ENCODE peak calls at places on chromosomes 7 and 10, in five cellular contexts. J is IMR-90, O is fibroblast of lung, X is OCI-LY7, F is mucosa of descending colon. Z is an unnamed sample.
A peak's percentile ranks its signal among the peaks of the same experiment; 100 is the strongest.

GRCh38 chr10:34102237-34102673 is 712.8 kb downstream of the PARD3 start:
- DNase-seq in X (no peak), J (peak; percentile 78), O (peak; percentile 50), F (peak; percentile 39), Z (peak; percentile 83)

GRCh38 chr7:51129527-51130472 is 186.8 kb downstream of the COBL start:
- DNase-seq in J (no peak), O (no peak), F (no peak), X (no peak), Z (no peak)

GRCh38 chr10:89575037-89575436 is 39.6 kb upstream of the SLC16A12 start:
- DNase-seq in O (peak; percentile 30), X (no peak), F (no peak), J (peak; percentile 17), Z (no peak)

GRCh38 chr7:103075337-103075918 is 488 bp downstream of the ARMC10 start:
- DNase-seq in O (peak; percentile 75), J (peak; percentile 62), F (peak; percentile 53), X (peak; percentile 74), Z (peak; percentile 53)

GRCh38 chr7:155800741-155801267 is 11.5 kb downstream of the SHH start:
- DNase-seq in O (no peak), J (no peak), X (no peak), F (no peak), Z (no peak)

GRCh38 chr7:91142743-91143142 is 121.5 kb upstream of the FZD1 start:
- DNase-seq in X (no peak), F (no peak), J (no peak), O (no peak), Z (no peak)

GRCh38 chr7:39609462-39610149 is 13.8 kb upstream of the RALA start:
- DNase-seq in J (no peak), F (peak; percentile 34), X (no peak), O (no peak), Z (no peak)

GRCh38 chr10:114908896-114909295 is 29.1 kb upstream of the TRUB1 start:
- DNase-seq in O (peak; percentile 35), J (no peak), F (no peak), X (no peak), Z (no peak)

GRCh38 chr7:50584793-50585399 is 19.7 kb upstream of the DDC start:
- DNase-seq in O (no peak), F (no peak), X (no peak), J (no peak), Z (no peak)

GRCh38 chr7:40221836-40222235 is 87.0 kb downstream of the SUGCT start:
- DNase-seq in F (no peak), X (no peak), O (peak; percentile 99), J (peak; percentile 92), Z (peak; percentile 97)

GRCh38 chr7:44196450-44196872 is 4.3 kb upstream of the YKT6 start:
- DNase-seq in O (peak; percentile 30), X (peak; percentile 75), J (peak; percentile 54), F (no peak), Z (peak; percentile 62)

GRCh38 chr10:72886596-72887522 is 6.7 kb upstream of the OIT3 start:
- DNase-seq in J (peak; percentile 5), F (no peak), O (peak; percentile 9), X (no peak), Z (no peak)

GRCh38 chr7:100034871-100035510 is 14.6 kb upstream of the ZSCAN21 start:
- DNase-seq in X (no peak), O (peak; percentile 92), F (no peak), J (peak; percentile 98), Z (peak; percentile 92)

GRCh38 chr10:79146611-79147130 is 77.9 kb downstream of the ZMIZ1 start:
- DNase-seq in X (no peak), F (peak; percentile 63), J (peak; percentile 37), O (no peak), Z (peak; percentile 66)

GRCh38 chr7:6453737-6454136 is 6.0 kb upstream of the DAGLB start:
- DNase-seq in J (peak; percentile 93), F (no peak), X (no peak), O (peak; percentile 93), Z (peak; percentile 83)

GRCh38 chr10:15478429-15478828 is 107.3 kb upstream of the FAM171A1 start:
- DNase-seq in O (no peak), X (no peak), F (peak; percentile 33), J (no peak), Z (no peak)

GRCh38 chr7:3068568-3068967 is 24.9 kb upstream of the CARD11 start:
- DNase-seq in O (no peak), J (no peak), F (no peak), X (no peak), Z (no peak)

GRCh38 chr7:80478683-80479082 is 33.2 kb downstream of the GNAT3 start:
- DNase-seq in J (peak; percentile 76), F (no peak), O (peak; percentile 82), X (no peak), Z (peak; percentile 40)

GRCh38 chr10:63713191-63714144 is 192.3 kb downstream of the REEP3 start:
- DNase-seq in F (peak; percentile 85), J (peak; percentile 59), X (no peak), O (peak; percentile 76), Z (peak; percentile 94)

GRCh38 chr7:71787513-71787912 is 624.6 kb downstream of the CALN1 start:
- DNase-seq in J (no peak), F (no peak), X (peak; percentile 13), O (peak; percentile 20), Z (no peak)

GRCh38 chr10:22427890-22428571 is 82.7 kb downstream of the SPAG6 start:
- DNase-seq in O (peak; percentile 94), X (no peak), F (no peak), J (peak; percentile 90), Z (peak; percentile 91)

DNA sequence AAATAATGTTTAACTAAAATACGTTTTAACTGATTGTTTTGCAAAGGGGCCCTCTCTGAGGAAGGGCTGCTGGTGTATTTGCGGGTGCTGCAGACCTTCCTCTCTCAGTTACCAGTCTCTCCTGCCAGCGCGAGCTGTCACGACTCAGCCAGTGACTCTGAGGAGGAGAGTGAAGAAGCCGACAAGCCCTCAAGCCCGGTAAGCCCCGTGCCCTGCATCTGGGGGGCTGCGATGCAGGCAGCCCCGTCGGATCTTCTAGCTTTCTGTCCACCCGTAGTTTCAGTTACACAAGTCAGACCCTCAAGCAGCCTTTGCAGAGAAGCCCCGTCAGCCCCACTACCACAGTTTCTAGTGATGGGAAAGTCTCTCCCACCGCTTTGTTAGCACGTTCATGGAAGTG is 45.1 kb downstream of the UBE3C start:
- DNase-seq in F (no peak), O (no peak), J (no peak), X (no peak), Z (no peak)
- H3K4me3 ChIP-seq in F (no peak overlapping the region), O (no peak overlapping the region), J (no peak overlapping the region), X (no peak overlapping the region), Z (no peak overlapping the region)

GRCh38 chr10:101670635-101671034 is 24.3 kb downstream of the FBXW4 start:
- DNase-seq in X (no peak), F (no peak), O (no peak), J (no peak), Z (no peak)

GRCh38 chr10:101676573-101676972 is 18.4 kb downstream of the FBXW4 start:
- DNase-seq in O (no peak), X (no peak), F (no peak), J (no peak), Z (no peak)

GRCh38 chr10:101672536-101672935 is 22.4 kb downstream of the FBXW4 start:
- DNase-seq in J (no peak), O (no peak), X (no peak), F (no peak), Z (no peak)

GRCh38 chr10:101671453-101671852 is 23.5 kb downstream of the FBXW4 start:
- DNase-seq in O (no peak), X (peak; percentile 41), J (no peak), F (no peak), Z (no peak)

DNA sequence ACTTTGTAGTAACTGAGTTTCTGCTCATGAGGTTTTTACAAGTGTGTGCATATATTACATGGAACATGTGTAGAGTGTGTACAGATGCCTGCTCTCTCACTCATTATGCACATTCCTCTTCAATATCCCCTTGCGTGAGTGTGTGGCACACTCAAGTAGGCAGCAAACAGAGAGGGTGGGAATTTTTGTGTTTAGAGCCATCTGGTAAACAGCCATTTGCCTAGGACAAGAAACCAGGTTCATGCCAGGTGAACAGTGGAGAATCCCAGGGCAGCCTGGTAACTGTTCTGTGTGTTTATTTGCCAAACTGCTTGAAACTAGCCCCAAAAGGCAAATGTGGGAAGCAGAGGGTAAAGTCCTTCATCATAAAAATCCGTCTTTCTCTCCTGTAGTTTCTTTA is 19.9 kb downstream of the FBXW4 start:
- DNase-seq in O (no peak), F (no peak), X (no peak), J (no peak), Z (no peak)
- H3K4me3 ChIP-seq in O (no peak overlapping the region), F (no peak overlapping the region), X (no peak overlapping the region), J (no peak overlapping the region), Z (no peak overlapping the region)

GRCh38 chr10:44314802-44315460 is 70.0 kb downstream of the CXCL12 start:
- DNase-seq in F (no peak), X (no peak), O (no peak), J (no peak), Z (no peak)

GRCh38 chr10:44317856-44318255 is 67.0 kb downstream of the CXCL12 start:
- DNase-seq in X (no peak), O (no peak), J (no peak), F (no peak), Z (no peak)

GRCh38 chr10:44313706-44314307 is 71.1 kb downstream of the CXCL12 start:
- DNase-seq in F (no peak), O (no peak), X (no peak), J (no peak), Z (no peak)

GRCh38 chr10:44316187-44316921 is 68.5 kb downstream of the CXCL12 start:
- DNase-seq in O (no peak), F (no peak), J (no peak), X (peak; percentile 74), Z (no peak)

GRCh38 chr10:44316922-44317215 is 68.0 kb downstream of the CXCL12 start:
- DNase-seq in F (no peak), O (no peak), J (no peak), X (no peak), Z (no peak)
- H3K4me3 ChIP-seq in F (no peak overlapping the region), O (no peak overlapping the region), J (no peak overlapping the region), X (no peak overlapping the region), Z (no peak overlapping the region)

GRCh38 chr7:157396316-157397035 is 59.7 kb downstream of the DNAJB6 start:
- DNase-seq in X (no peak), J (no peak), F (no peak), O (no peak), Z (no peak)

GRCh38 chr7:157400171-157400860 is 63.5 kb downstream of the DNAJB6 start:
- DNase-seq in X (no peak), O (no peak), J (no peak), F (no peak), Z (no peak)

GRCh38 chr7:157399086-157399687 is 62.4 kb downstream of the DNAJB6 start:
- DNase-seq in X (no peak), F (no peak), O (no peak), J (no peak), Z (no peak)

GRCh38 chr7:157397036-157397720 is 60.4 kb downstream of the DNAJB6 start:
- DNase-seq in F (no peak), O (no peak), X (no peak), J (no peak), Z (no peak)

GRCh38 chr7:157397751-157398691 is 61.2 kb downstream of the DNAJB6 start:
- DNase-seq in O (peak; percentile 71), J (peak; percentile 81), X (peak; percentile 31), F (peak; percentile 53), Z (peak; percentile 89)
- H3K4me3 ChIP-seq in O (peak overlapping the region; percentile 6), J (no peak overlapping the region), X (no peak overlapping the region), F (no peak overlapping the region), Z (peak overlapping the region; percentile 30)